ENCODE peak calls at places on chromosomes 5 and 9, in ten cellular contexts. G is transverse colon, P is A549, F is suprapubic skin, U is sigmoid colon, A is stomach, C is GM12878, H is K562, S is tibial nerve, Y is upper lobe of left lung. K is an unnamed sample.
A peak's percentile ranks its signal among the peaks of the same experiment; 100 is the strongest.

GRCh38 chr5:14414615-14415515 is 166.7 kb upstream of the OTULINL start:
- DNase-seq in G (no peak), P (no peak), F (no peak), U (no peak), A (no peak), C (peak; percentile 53), H (no peak), S (no peak), Y (no peak), K (peak; percentile 7)

GRCh38 chr5:136891601-136892000 is 526.3 kb upstream of the TRPC7 start:
- DNase-seq in G (no peak), P (no peak), F (no peak), U (no peak), A (no peak), C (no peak), H (no peak), S (no peak), Y (no peak), K (no peak)

GRCh38 chr9:132769895-132770774 is 99.9 kb downstream of the GTF3C4 start:
- DNase-seq in G (peak; percentile 80), P (peak; percentile 26), F (no peak), U (peak; percentile 76), A (peak; percentile 78), C (peak; percentile 12), H (no peak), S (peak; percentile 52), Y (peak; percentile 93), K (peak; percentile 85)

GRCh38 chr9:89550516-89550915 is 52.6 kb upstream of the SEMA4D start:
- DNase-seq in G (no peak), P (no peak), F (no peak), U (no peak), A (no peak), C (no peak), H (no peak), S (no peak), Y (no peak), K (no peak)

GRCh38 chr9:71004196-71004595 is 117.2 kb downstream of the TRPM3 start:
- DNase-seq in G (no peak), P (no peak), F (no peak), U (no peak), A (no peak), C (no peak), H (no peak), S (no peak), Y (no peak), K (no peak)

GRCh38 chr5:74272831-74273545 is 367.5 kb downstream of the ENC1 start:
- DNase-seq in G (no peak), P (no peak), F (no peak), U (no peak), A (no peak), C (no peak), H (no peak), S (no peak), Y (no peak), K (peak; percentile 49)

GRCh38 chr5:79552984-79553383 is 39.0 kb upstream of the HOMER1 start:
- DNase-seq in G (no peak), P (no peak), F (no peak), U (no peak), A (no peak), C (no peak), H (no peak), S (peak; percentile 16), Y (no peak), K (no peak)

GRCh38 chr5:140591747-140592372 is 27.2 kb downstream of the SLC35A4 start:
- DNase-seq in G (no peak), P (no peak), F (no peak), U (no peak), A (no peak), C (no peak), H (no peak), S (no peak), Y (no peak), K (no peak)

GRCh38 chr5:53607896-53608295 is 47.5 kb downstream of the NDUFS4 start:
- DNase-seq in G (no peak), P (no peak), F (no peak), U (no peak), A (no peak), C (no peak), H (no peak), S (no peak), Y (no peak), K (no peak)

GRCh38 chr5:137122558-137122957 is 376.6 kb downstream of the SPOCK1 start:
- DNase-seq in G (no peak), P (no peak), F (no peak), U (no peak), A (no peak), C (no peak), H (no peak), S (no peak), Y (no peak), K (no peak)

GRCh38 chr9:121454972-121455371 is 44.7 kb downstream of the GGTA1 start:
- DNase-seq in G (no peak), P (no peak), F (no peak), U (no peak), A (no peak), C (no peak), H (no peak), S (no peak), Y (no peak), K (no peak)

GRCh38 chr5:155978805-155979204 is 348.2 kb upstream of the SGCD start:
- DNase-seq in G (no peak), P (no peak), F (no peak), U (no peak), A (no peak), C (no peak), H (no peak), S (no peak), Y (no peak), K (no peak)

GRCh38 chr5:155982354-155982753 is 344.6 kb upstream of the SGCD start:
- DNase-seq in G (no peak), P (no peak), F (no peak), U (no peak), A (no peak), C (no peak), H (no peak), S (no peak), Y (no peak), K (no peak)

GRCh38 chr5:155989884-155990283 is 337.1 kb upstream of the SGCD start:
- DNase-seq in G (no peak), P (no peak), F (no peak), U (no peak), A (no peak), C (no peak), H (no peak), S (no peak), Y (no peak), K (no peak)

GRCh38 chr5:155987261-155987810 is 339.6 kb upstream of the SGCD start:
- DNase-seq in G (no peak), P (no peak), F (no peak), U (no peak), A (no peak), C (no peak), H (no peak), S (no peak), Y (no peak), K (no peak)

DNA sequence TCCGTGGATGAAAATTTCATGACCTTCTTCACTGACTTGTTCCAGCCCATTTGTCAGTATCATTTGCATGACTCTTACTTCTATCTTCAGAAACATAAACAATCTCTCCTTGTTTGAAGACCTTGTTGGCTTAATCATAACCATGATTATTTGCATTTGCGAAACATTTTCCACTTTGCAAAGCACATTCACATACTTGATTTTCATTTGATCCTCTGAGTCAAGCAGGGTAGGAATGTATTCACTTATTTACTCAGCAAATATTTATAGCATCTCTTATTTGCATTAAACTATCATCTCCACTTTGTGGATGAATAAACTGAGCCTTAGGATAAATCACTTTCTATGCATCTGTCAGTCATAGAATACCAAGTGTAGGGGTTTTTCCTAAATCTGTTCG is 343.0 kb upstream of the SGCD start:
- DNase-seq in G (no peak), P (peak; percentile 86), F (no peak), U (no peak), A (no peak), C (no peak), H (no peak), S (no peak), Y (no peak), K (no peak)
- TF ChIP-seq EP300 in G (no peak), P (peak; percentile 52), F (no peak), U (no peak), A (no peak), C (no peak), H (no peak), S (no peak), Y (no peak), K (no peak)

GRCh38 chr5:132387649-132388117 is 18.2 kb downstream of the SLC22A5 start:
- DNase-seq in G (peak; percentile 73), P (peak; percentile 84), F (peak; percentile 87), U (peak; percentile 91), A (peak; percentile 63), C (no peak), H (peak; percentile 83), S (peak; percentile 75), Y (peak; percentile 29), K (peak; percentile 81)
- TF ChIP-seq POLR2A in G (peak; percentile 27), P (no peak), F (no peak), U (no peak), A (no peak), C (no peak), H (no peak), S (no peak), Y (no peak), K (peak; percentile 16)

GRCh38 chr5:33311893-33312292 is 128.9 kb upstream of the TARS1 start:
- DNase-seq in G (no peak), P (peak; percentile 27), F (no peak), U (no peak), A (no peak), C (no peak), H (no peak), S (no peak), Y (no peak), K (no peak)
- TF ChIP-seq EP300 in G (no peak), P (no peak), F (no peak), U (no peak), A (no peak), C (no peak), H (no peak), S (no peak), Y (no peak), K (no peak)

GRCh38 chr9:136651859-136652258 is 10.9 kb upstream of the EGFL7 start:
- DNase-seq in G (no peak), P (no peak), F (no peak), U (no peak), A (no peak), C (no peak), H (no peak), S (no peak), Y (no peak), K (no peak)

GRCh38 chr9:136650648-136651047 is 12.1 kb upstream of the EGFL7 start:
- DNase-seq in G (no peak), P (no peak), F (no peak), U (no peak), A (no peak), C (peak; percentile 55), H (no peak), S (no peak), Y (no peak), K (no peak)

GRCh38 chr9:136646827-136647711 is 15.6 kb upstream of the EGFL7 start:
- DNase-seq in G (no peak), P (no peak), F (no peak), U (no peak), A (no peak), C (no peak), H (peak; percentile 45), S (no peak), Y (peak; percentile 68), K (no peak)

GRCh38 chr9:136645903-136646754 is 16.6 kb upstream of the EGFL7 start:
- DNase-seq in G (no peak), P (no peak), F (no peak), U (no peak), A (peak; percentile 64), C (no peak), H (peak; percentile 89), S (no peak), Y (peak; percentile 86), K (peak; percentile 32)

GRCh38 chr9:136648746-136649145 is 14.0 kb upstream of the EGFL7 start:
- DNase-seq in G (no peak), P (no peak), F (no peak), U (no peak), A (no peak), C (no peak), H (no peak), S (peak; percentile 28), Y (peak; percentile 65), K (no peak)
- TF ChIP-seq POLR2A in G (no peak), P (no peak), F (no peak), U (no peak), A (no peak), C (no peak), H (no peak), S (no peak), Y (no peak), K (no peak)

K was measured in ovary.